ENCODE peak calls at places on chromosomes 13 and 19, in seven cellular contexts. X is AG04450; C is left ventricle myocardium inferior; Q is IMR-90; A is CD8-positive, alpha-beta T cell; K is lower lobe of right lung; S is tibial artery. V is an unnamed sample. For H3K27me3, the result is how much of the 10 kb centered on the place peaks cover.

GRCh38 chr13:63463782-63464610 is 2048.3 kb upstream of the PCDH20 start:
- DNase-seq in Q (no peak), X (no peak), K (no peak), C (no peak), S (no peak), A (no peak), V (no peak)

GRCh38 chr19:13053761-13054604 is 48.7 kb downstream of the LYL1 start:
- DNase-seq in A (no peak), Q (peak), C (peak), S (peak), K (peak), X (peak), V (peak)

GRCh38 chr19:3641515-3642269 is 15.1 kb upstream of the CACTIN start:
- DNase-seq in S (no peak), X (no peak), K (no peak), Q (no peak), A (no peak), C (no peak), V (no peak)

GRCh38 chr13:29924482-29924884 is 74.1 kb upstream of the UBL3 start:
- DNase-seq in K (no peak), Q (peak), C (no peak), X (no peak), S (no peak), A (no peak), V (no peak)

GRCh38 chr13:28440774-28441532 is 54.0 kb downstream of the FLT1 start:
- DNase-seq in S (no peak), Q (no peak), K (no peak), C (no peak), A (no peak), X (no peak), V (no peak)

GRCh38 chr13:46775385-46776065 is 21.4 kb downstream of the ESD start:
- DNase-seq in A (no peak), S (no peak), X (no peak), K (no peak), Q (no peak), C (no peak), V (no peak)

GRCh38 chr19:37905936-37906867 is at the start of gene WDR87:
- DNase-seq in X (no peak), K (peak), S (no peak), C (no peak), A (peak), Q (no peak), V (no peak)

GRCh38 chr19:38735257-38735686 is 9.0 kb downstream of the CAPN12 start:
- DNase-seq in C (no peak), K (peak), Q (no peak), A (no peak), X (no peak), S (no peak), V (peak)

GRCh38 chr19:36113895-36114762 is 546 bp downstream of the POLR2I start:
- DNase-seq in X (no peak), Q (peak), A (no peak), S (peak), K (no peak), C (no peak), V (peak)

GRCh38 chr19:48645652-48646191 is at the start of gene CA11:
- DNase-seq in X (no peak), A (no peak), S (no peak), K (no peak), Q (no peak), C (no peak), V (no peak)

GRCh38 chr19:42311612-42312160 is 1.4 kb upstream of the TMEM145 start:
- DNase-seq in C (no peak), X (no peak), S (no peak), Q (no peak), K (no peak), A (no peak), V (no peak)

GRCh38 chr13:37313383-37313782 is 207.9 kb upstream of the CSNK1A1L start:
- DNase-seq in C (no peak), X (peak), K (no peak), Q (peak), S (no peak), A (no peak), V (no peak)

GRCh38 chr13:28059214-28059613 is 41.2 kb downstream of the FLT3 start:
- DNase-seq in S (no peak), K (no peak), A (no peak), X (no peak), C (no peak), Q (peak), V (no peak)

GRCh38 chr13:21040120-21040834 is 21.1 kb downstream of the LATS2 start:
- DNase-seq in K (no peak), Q (no peak), S (peak), X (no peak), C (no peak), A (no peak), V (no peak)

GRCh38 chr19:35044317-35045117 is 3.0 kb downstream of the HPN start:
- DNase-seq in X (no peak), Q (peak), C (peak), K (no peak), S (no peak), A (peak), V (peak)

GRCh38 chr19:44303976-44304568 is 753 bp downstream of the ZNF235 start:
- DNase-seq in S (no peak), C (no peak), A (no peak), Q (peak), X (no peak), K (no peak), V (no peak)

GRCh38 chr19:53885036-53885435 is 3.0 kb downstream of the PRKCG start:
- DNase-seq in Q (no peak), S (no peak), C (no peak), X (no peak), A (no peak), K (no peak), V (no peak)
- H3K27me3 ChIP-seq in Q (under half), S (under half), C (half or more), X (under half), A (under half), K (under half), V (half or more)

DNA sequence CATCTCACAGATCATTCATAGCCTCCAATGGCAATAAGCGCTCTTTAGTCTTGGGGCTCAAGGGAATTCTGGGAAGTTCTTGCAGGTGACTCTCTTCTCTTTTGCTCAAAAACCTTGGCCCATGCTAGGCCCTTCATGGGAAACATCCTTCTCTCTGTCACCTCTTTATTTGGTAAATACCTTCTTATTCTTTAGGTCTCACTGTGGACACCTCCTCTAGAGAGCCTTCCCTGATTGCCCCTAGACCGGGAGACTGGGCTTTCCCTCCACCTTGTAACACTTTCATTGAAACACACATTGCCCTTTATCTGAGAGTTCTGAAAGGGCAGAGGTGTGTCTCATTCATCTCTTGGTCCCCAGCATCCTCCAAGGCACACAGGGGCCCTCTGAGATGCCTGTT is 1.9 kb downstream of the C19orf81 start:
- DNase-seq in X (no peak), Q (no peak), K (no peak), S (no peak), C (no peak), A (no peak), V (no peak)
- H3K27me3 ChIP-seq in X (under half), Q (under half), K (under half), S (under half), C (half or more), A (under half), V (half or more)

GRCh38 chr19:57888494-57889231 is at the start of gene ZNF814:
- DNase-seq in K (peak), A (peak), X (peak), S (peak), C (peak), Q (peak), V (peak)
- H3K27me3 ChIP-seq in K (under half), A (under half), X (under half), S (under half), C (under half), Q (under half), V (under half)

DNA sequence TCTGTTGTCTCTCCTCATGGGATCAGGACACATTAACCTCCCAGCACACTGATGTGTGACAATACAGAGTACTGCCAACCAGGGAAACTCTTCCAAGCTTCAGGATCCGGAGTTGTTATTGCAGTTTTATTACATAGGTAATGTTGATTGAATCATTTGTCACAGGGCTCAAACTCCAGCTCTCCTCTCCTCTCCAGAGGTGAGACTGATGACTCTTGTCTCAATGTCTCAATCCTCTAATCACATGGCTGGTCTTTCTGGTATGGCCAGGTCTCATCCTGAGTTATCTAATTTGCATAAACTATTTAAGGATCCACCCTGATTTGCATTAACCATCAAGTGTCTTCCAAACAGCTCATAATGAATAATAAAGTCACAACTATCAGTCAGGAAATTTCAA is 522.6 kb upstream of the PCDH9 start:
- DNase-seq in C (no peak), X (no peak), S (no peak), A (no peak), K (no peak), Q (no peak), V (no peak)
- H3K27me3 ChIP-seq in C (under half), X (under half), S (under half), A (under half), K (under half), Q (under half), V (under half)

GRCh38 chr19:2308114-2308556 is at the start of gene LINGO3:
- DNase-seq in C (no peak), S (no peak), X (no peak), A (no peak), K (no peak), Q (no peak), V (no peak)
- H3K27me3 ChIP-seq in C (half or more), S (under half), X (under half), A (under half), K (half or more), Q (half or more), V (half or more)

V was measured in heart right ventricle.